ENCODE peak calls at places on chromosomes 12 and 14, in nine cellular contexts. T is pancreas, G is small intestine, E is thoracic aorta, A is psoas muscle, W is right lobe of liver, L is cardiac muscle cell, P is Panc1, M is esophagus squamous epithelium. K is an unnamed sample. For H3K27me3, the result is how much of the 10 kb centered on the place peaks cover.

GRCh38 chr12:68012712-68013111 is 23.5 kb downstream of the IFNG-AS1 start:
- DNase-seq in T (no peak), G (no peak), E (no peak), A (no peak), W (no peak), L (no peak), P (no peak), M (no peak), K (no peak)

GRCh38 chr12:55723516-55724225 is 3.5 kb downstream of the RDH5 start:
- DNase-seq in T (no peak), G (no peak), E (no peak), A (peak), W (no peak), L (no peak), P (no peak), M (no peak), K (no peak)

GRCh38 chr12:46265734-46266133 is 3.1 kb downstream of the SLC38A1 start:
- DNase-seq in T (no peak), G (no peak), E (no peak), A (no peak), W (no peak), L (no peak), P (no peak), M (no peak), K (no peak)

GRCh38 chr12:104721065-104721458 is 237.0 kb downstream of the SLC41A2 start:
- DNase-seq in T (no peak), G (no peak), E (no peak), A (no peak), W (no peak), L (no peak), P (no peak), M (no peak), K (no peak)

GRCh38 chr12:104219908-104220404 is 4.4 kb downstream of the TXNRD1 start:
- DNase-seq in T (peak), G (peak), E (no peak), A (no peak), W (no peak), L (no peak), P (peak), M (no peak), K (peak)

GRCh38 chr12:68792952-68793351 is 15.0 kb upstream of the MDM2 start:
- DNase-seq in T (no peak), G (peak), E (no peak), A (no peak), W (no peak), L (no peak), P (no peak), M (no peak), K (peak)

GRCh38 chr14:65184032-65184764 is 81.9 kb upstream of the MAX start:
- DNase-seq in T (no peak), G (no peak), E (no peak), A (no peak), W (no peak), L (no peak), P (no peak), M (no peak), K (peak)

GRCh38 chr12:47717443-47718193 is 7.7 kb downstream of the ENDOU start:
- DNase-seq in T (peak), G (peak), E (peak), A (peak), W (peak), L (peak), P (no peak), M (no peak), K (peak)

GRCh38 chr12:69495071-69495470 is 24.9 kb downstream of the FRS2 start:
- DNase-seq in T (no peak), G (no peak), E (no peak), A (no peak), W (no peak), L (no peak), P (no peak), M (no peak), K (no peak)

GRCh38 chr14:49464885-49465284 is 121.3 kb downstream of the RPS29 start:
- DNase-seq in T (no peak), G (no peak), E (no peak), A (no peak), W (no peak), L (peak), P (no peak), M (no peak), K (no peak)

GRCh38 chr14:104427126-104427851 is 152.3 kb upstream of the C14orf180 start:
- DNase-seq in T (no peak), G (no peak), E (no peak), A (no peak), W (no peak), L (no peak), P (no peak), M (no peak), K (no peak)

GRCh38 chr12:93060666-93061413 is 131.7 kb upstream of the EEA1 start:
- DNase-seq in T (no peak), G (no peak), E (no peak), A (no peak), W (no peak), L (peak), P (no peak), M (no peak), K (peak)

GRCh38 chr12:132429122-132429931 is 60.6 kb upstream of the FBRSL1 start:
- DNase-seq in T (peak), G (no peak), E (no peak), A (no peak), W (no peak), L (peak), P (no peak), M (no peak), K (no peak)

GRCh38 chr14:68018598-68018997 is 199.0 kb downstream of the RAD51B start:
- DNase-seq in T (no peak), G (peak), E (no peak), A (no peak), W (no peak), L (no peak), P (no peak), M (no peak), K (no peak)

GRCh38 chr14:77882098-77882497 is 82.2 kb downstream of the ADCK1 start:
- DNase-seq in T (peak), G (peak), E (no peak), A (peak), W (no peak), L (peak), P (no peak), M (no peak), K (no peak)

GRCh38 chr12:45833401-45833800 is 103.9 kb downstream of the ARID2 start:
- DNase-seq in T (no peak), G (peak), E (no peak), A (no peak), W (no peak), L (peak), P (no peak), M (no peak), K (no peak)

GRCh38 chr14:58151264-58151700 is 731 bp downstream of the ARMH4 start:
- DNase-seq in T (no peak), G (no peak), E (no peak), A (no peak), W (peak), L (peak), P (no peak), M (no peak), K (peak)

GRCh38 chr12:109767991-109768900 is 54.6 kb downstream of the FAM222A start:
- DNase-seq in T (no peak), G (no peak), E (no peak), A (no peak), W (no peak), L (no peak), P (no peak), M (no peak), K (no peak)

DNA sequence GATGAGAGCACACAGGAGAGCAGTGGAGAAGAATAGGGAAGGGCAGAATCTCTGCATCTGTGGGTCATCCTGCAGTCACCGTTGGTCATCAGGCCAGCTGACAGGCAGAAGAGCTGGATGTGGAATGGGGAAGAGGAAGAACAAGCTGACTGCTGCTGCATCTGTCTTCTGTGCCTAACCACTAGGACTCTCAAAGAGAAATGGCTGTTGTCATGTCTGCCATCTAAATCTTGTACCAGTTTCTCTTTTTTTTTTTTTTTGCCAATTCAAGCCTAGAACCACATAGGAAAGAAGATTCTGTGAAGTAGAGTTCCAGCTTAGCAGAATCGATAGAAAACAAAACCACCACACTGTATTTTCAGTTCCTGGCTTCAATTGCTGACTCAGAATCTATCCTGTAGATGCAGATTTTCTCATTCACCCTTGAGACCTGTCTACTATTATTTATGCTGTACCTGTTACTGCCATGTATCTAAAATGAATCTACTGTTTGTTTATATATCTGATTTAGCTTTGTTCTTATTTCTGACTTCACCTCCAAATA is 421.9 kb upstream of the PRICKLE1 start:
- DNase-seq in T (no peak), G (no peak), E (no peak), A (no peak), W (no peak), L (no peak), P (no peak), M (no peak), K (no peak)
- H3K4me3 ChIP-seq in T (no peak), G (no peak), E (no peak), A (no peak), W (no peak), L (no peak), P (no peak), M (no peak), K (no peak)

DNA sequence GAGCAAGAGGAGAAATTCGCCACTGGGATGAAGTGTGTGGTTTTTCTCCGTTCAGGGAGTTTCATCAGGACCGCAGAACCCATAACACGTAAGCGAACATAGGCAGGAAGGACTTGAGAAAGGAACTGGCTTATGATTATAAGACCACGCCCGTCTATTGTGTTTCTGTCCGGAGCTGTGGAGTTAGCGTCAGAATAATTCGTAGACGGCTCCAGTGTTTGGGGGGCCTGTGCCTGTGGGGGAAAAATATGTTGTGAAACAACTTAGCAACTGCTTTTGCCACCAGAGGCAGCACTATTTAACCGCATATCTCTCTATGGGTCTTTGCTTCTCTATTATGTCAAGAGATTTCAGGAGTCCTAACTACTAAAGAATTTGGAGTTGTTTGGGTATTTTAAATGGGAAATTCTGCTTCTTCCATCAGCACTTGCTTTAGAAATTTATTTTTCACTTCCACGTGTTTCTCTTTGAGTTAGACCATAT is 506 bp upstream of the CLEC14A start:
- DNase-seq in T (no peak), G (no peak), E (no peak), A (no peak), W (peak), L (no peak), P (no peak), M (no peak), K (peak)
- H3K27ac ChIP-seq in T (no peak), G (no peak), E (no peak), A (peak), W (no peak), L (no peak), P (no peak), M (peak), K (no peak)

GRCh38 chr14:105525861-105526780 is at the start of gene TMEM121:
- DNase-seq in T (no peak), G (no peak), E (no peak), A (peak), W (no peak), L (peak), P (no peak), M (no peak), K (no peak)
- H3K27me3 ChIP-seq in T (under half), G (under half), E (under half), A (under half), W (under half), L (under half), P (under half), M (half or more), K (under half)

DNA sequence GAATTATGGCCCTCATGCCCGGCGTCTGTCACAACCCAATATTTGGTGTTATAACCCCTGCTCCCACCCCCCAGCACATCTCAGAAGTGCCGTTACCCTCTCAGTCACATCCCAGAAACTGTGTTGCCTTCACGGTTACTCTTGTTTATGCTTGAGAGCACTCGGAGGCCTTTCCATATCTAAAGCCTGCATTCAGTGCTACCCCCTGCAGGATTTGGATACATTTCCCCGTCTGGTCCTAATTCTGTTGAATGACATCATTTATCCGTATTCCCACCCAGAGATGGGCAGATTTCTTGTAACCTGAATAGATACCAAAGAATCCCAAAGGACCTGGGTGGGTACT is 19.1 kb upstream of the FOS start:
- DNase-seq in T (no peak), G (no peak), E (no peak), A (no peak), W (no peak), L (no peak), P (no peak), M (no peak), K (peak)
- H3K4me3 ChIP-seq in T (peak), G (no peak), E (peak), A (peak), W (peak), L (peak), P (peak), M (peak), K (peak)

GRCh38 chr12:124727244-124727673 is 136.4 kb downstream of the SCARB1 start:
- DNase-seq in T (peak), G (peak), E (peak), A (peak), W (peak), L (no peak), P (no peak), M (peak), K (no peak)
- H3K27ac ChIP-seq in T (peak), G (no peak), E (peak), A (peak), W (peak), L (no peak), P (peak), M (peak), K (no peak)

GRCh38 chr12:128542844-128543243 is 275.9 kb downstream of the TMEM132C start:
- DNase-seq in T (no peak), G (peak), E (no peak), A (no peak), W (no peak), L (no peak), P (no peak), M (no peak), K (no peak)
- H3K27me3 ChIP-seq in T (under half), G (under half), E (under half), A (under half), W (under half), L (under half), P (under half), M (under half), K (under half)